ENCODE peak calls at places on chromosomes 11 and 22, in four cellular contexts. D is T-helper 1 cell, H is EL, J is EH. Z is an unnamed sample.

GRCh38 chr11:44728491-44728910 is 1.7 kb downstream of the TSPAN18 start:
- DNase-seq in J (no peak), D (no peak), H (no peak), Z (no peak)

GRCh38 chr22:47920380-47920959 is 1158.0 kb downstream of the TBC1D22A start:
- DNase-seq in H (no peak), J (no peak), D (no peak), Z (no peak)

GRCh38 chr11:76700177-76701100 is 29.9 kb upstream of the LRRC32 start:
- DNase-seq in H (peak; percentile 97), D (no peak), J (peak; percentile 95), Z (no peak)

GRCh38 chr22:35375031-35375430 is 5.9 kb upstream of the HMOX1 start:
- DNase-seq in J (no peak), D (no peak), H (no peak), Z (no peak)

GRCh38 chr22:39999144-39999757 is 4.5 kb downstream of the FAM83F start:
- DNase-seq in H (peak; percentile 36), J (peak; percentile 45), D (no peak), Z (no peak)

GRCh38 chr11:10655227-10655626 is 38.3 kb downstream of the IRAG1 start:
- DNase-seq in H (no peak), J (no peak), D (no peak), Z (no peak)

GRCh38 chr22:42635531-42635930 is 4.9 kb downstream of the ATP5MGL start:
- DNase-seq in D (no peak), J (peak; percentile 97), H (peak; percentile 96), Z (no peak)

GRCh38 chr11:69808708-69809107 is 10.5 kb downstream of the FGF3 start:
- DNase-seq in D (no peak), J (peak; percentile 61), H (peak; percentile 43), Z (no peak)

GRCh38 chr11:69904331-69905201 is 85.3 kb upstream of the FGF3 start:
- DNase-seq in J (no peak), D (no peak), H (no peak), Z (no peak)

GRCh38 chr22:28181332-28181731 is 262.3 kb upstream of the PITPNB start:
- DNase-seq in J (peak; percentile 81), D (no peak), H (peak; percentile 60), Z (no peak)

GRCh38 chr11:117914398-117914761 is 14.8 kb downstream of the TMPRSS13 start:
- DNase-seq in H (no peak), D (no peak), J (no peak), Z (no peak)

GRCh38 chr22:49853981-49854791 is 542 bp downstream of the ZBED4 start:
- DNase-seq in D (no peak), J (peak; percentile 40), H (peak; percentile 42), Z (peak; percentile 13)

GRCh38 chr22:49235463-49236300 is 592.0 kb downstream of the BRD1 start:
- DNase-seq in J (no peak), H (no peak), D (no peak), Z (no peak)

GRCh38 chr11:99066609-99067008 is 45.9 kb downstream of the CNTN5 start:
- DNase-seq in H (no peak), J (no peak), D (no peak), Z (no peak)

GRCh38 chr22:16935209-16935608 is 72.8 kb downstream of the GAB4 start:
- DNase-seq in J (no peak), D (no peak), H (no peak), Z (no peak)

GRCh38 chr11:46291441-46292143 is 14.1 kb downstream of the CREB3L1 start:
- DNase-seq in H (peak; percentile 93), J (peak; percentile 87), D (no peak), Z (no peak)

GRCh38 chr22:20459152-20459542 is 21.5 kb upstream of the SCARF2 start:
- DNase-seq in J (no peak), H (no peak), D (no peak), Z (no peak)

GRCh38 chr22:40524392-40525249 is 111.9 kb downstream of the MRTFA start:
- DNase-seq in D (no peak), J (peak; percentile 53), H (peak; percentile 35), Z (no peak)

GRCh38 chr11:76830639-76831312 is 29.9 kb upstream of the ACER3 start:
- DNase-seq in H (peak; percentile 65), D (no peak), J (peak; percentile 83), Z (no peak)

GRCh38 chr22:39997939-39998726 is 3.4 kb downstream of the FAM83F start:
- DNase-seq in H (peak; percentile 36), D (no peak), J (peak; percentile 15), Z (no peak)

GRCh38 chr11:123473941-123474668 is 44.0 kb downstream of the GRAMD1B start:
- DNase-seq in D (no peak), H (peak; percentile 87), J (peak; percentile 96), Z (no peak)

GRCh38 chr11:13772223-13773046 is 104.0 kb downstream of the FAR1 start:
- DNase-seq in J (peak; percentile 61), H (peak; percentile 63), D (peak; percentile 32), Z (no peak)

GRCh38 chr22:34812631-34813030 is 253.3 kb upstream of the ISX start:
- DNase-seq in J (peak; percentile 73), H (peak; percentile 81), D (no peak), Z (no peak)

GRCh38 chr11:2077061-2077802 is 62.0 kb downstream of the IGF2 start:
- DNase-seq in J (peak; percentile 79), H (peak; percentile 68), D (no peak), Z (no peak)

GRCh38 chr11:6655020-6655789 is 404 bp downstream of the DCHS1 start:
- DNase-seq in D (no peak), H (peak; percentile 13), J (peak; percentile 50), Z (no peak)

GRCh38 chr22:50177537-50178470 is 7.3 kb downstream of the PANX2 start:
- DNase-seq in H (no peak), J (no peak), D (no peak), Z (no peak)